ENCODE peak calls at places on chromosomes 11 and 22, in six cellular contexts. D is HFF-Myc; E is effector memory CD8-positive, alpha-beta T cell; G is CD4-positive, CD25-positive, alpha-beta regulatory T cell; A is retina; W is neuronal stem cell. H is an unnamed sample.

GRCh38 chr11:134612416-134613030 is 200.5 kb upstream of the B3GAT1 start:
- DNase-seq in A (no peak), D (no peak), W (no peak), E (no peak), G (no peak), H (no peak)

GRCh38 chr11:93577291-93577690 is 34.1 kb upstream of the SMCO4 start:
- DNase-seq in D (no peak), E (no peak), A (no peak), W (no peak), G (no peak), H (no peak)

GRCh38 chr11:121892131-121892681 is 223.8 kb downstream of the BLID start:
- DNase-seq in G (no peak), W (no peak), A (no peak), E (no peak), D (no peak), H (no peak)

GRCh38 chr11:47348859-47349258 is 3.6 kb downstream of the MYBPC3 start:
- DNase-seq in D (no peak), A (no peak), G (peak), W (no peak), E (no peak), H (no peak)

GRCh38 chr11:77690649-77691048 is 53.1 kb upstream of the CLNS1A start:
- DNase-seq in E (no peak), A (no peak), D (no peak), G (no peak), W (no peak), H (no peak)

GRCh38 chr22:40572976-40573375 is 63.5 kb downstream of the MRTFA start:
- DNase-seq in E (no peak), W (no peak), D (no peak), A (no peak), G (no peak), H (no peak)

GRCh38 chr22:26550498-26551033 is 38.3 kb upstream of the TFIP11 start:
- DNase-seq in E (no peak), G (no peak), A (peak), D (peak), W (no peak), H (no peak)

GRCh38 chr11:123188508-123189165 is 6.4 kb downstream of the CLMP start:
- DNase-seq in D (peak), W (no peak), E (no peak), A (peak), G (no peak), H (no peak)

GRCh38 chr11:67071420-67072284 is 15.0 kb downstream of the RHOD start:
- DNase-seq in A (peak), G (peak), E (peak), D (no peak), W (peak), H (peak)

GRCh38 chr11:76792505-76793264 is 9.5 kb downstream of the TSKU start:
- DNase-seq in G (no peak), A (no peak), E (no peak), D (no peak), W (no peak), H (no peak)

GRCh38 chr22:23781533-23781932 is 5.2 kb upstream of the SMARCB1 start:
- DNase-seq in G (no peak), A (no peak), D (no peak), W (no peak), E (no peak), H (no peak)

GRCh38 chr11:85941380-85941973 is 86.3 kb downstream of the CCDC83 start:
- DNase-seq in W (peak), A (no peak), G (peak), D (no peak), E (no peak), H (no peak)

GRCh38 chr22:32203181-32204105 is 1.4 kb downstream of the RFPL2 start:
- DNase-seq in D (no peak), W (no peak), G (no peak), A (no peak), E (no peak), H (peak)

GRCh38 chr11:73752216-73752867 is 8.5 kb downstream of the RAB6A start:
- DNase-seq in E (no peak), D (no peak), G (no peak), A (no peak), W (no peak), H (no peak)

GRCh38 chr11:71266114-71266833 is 13.9 kb upstream of the SHANK2 start:
- DNase-seq in G (no peak), D (no peak), W (no peak), E (no peak), A (no peak), H (no peak)

GRCh38 chr11:83865636-83866461 is 579.7 kb upstream of the CCDC90B start:
- DNase-seq in E (no peak), G (no peak), W (no peak), D (no peak), A (no peak), H (no peak)

GRCh38 chr11:99370557-99371200 is 349.9 kb downstream of the CNTN5 start:
- DNase-seq in A (peak), E (no peak), W (peak), G (no peak), D (no peak), H (no peak)

GRCh38 chr11:32023370-32023964 is 67.4 kb upstream of the RCN1 start:
- DNase-seq in G (no peak), E (no peak), D (no peak), W (no peak), A (no peak), H (no peak)

GRCh38 chr11:94974178-94974577 is 669 bp downstream of the KDM4D start:
- DNase-seq in A (no peak), E (no peak), D (no peak), G (no peak), W (no peak), H (no peak)

H was measured in CD8-positive, alpha-beta memory T cell.